ENCODE peak calls at places on chromosome 9, in seven cellular contexts. S is adipocyte; H is RPMI8226; G is GM23338; N is stimulated activated CD4-positive, alpha-beta T cell treated with anti-CD3 and anti-CD28 coated beads, Interleukin-15, amount 100 ng/mL, for 48 hours; B is HuH-7; O is OCI-LY7. Y is an unnamed sample.
A peak's percentile ranks its signal among the peaks of the same experiment; 100 is the strongest.

GRCh38 chr9:19114680-19115270 is 12.1 kb upstream of the HAUS6 start:
- DNase-seq in S (no peak), H (no peak), G (no peak), N (no peak), B (no peak), O (no peak), Y (no peak)

GRCh38 chr9:70502690-70503089 is 88.2 kb upstream of the KLF9 start:
- DNase-seq in S (no peak), H (no peak), G (no peak), N (no peak), B (no peak), O (no peak), Y (no peak)

GRCh38 chr9:107389617-107390071 is 99.9 kb downstream of the KLF4 start:
- DNase-seq in S (peak; percentile 90), H (no peak), G (no peak), N (no peak), B (peak; percentile 56), O (no peak), Y (no peak)

GRCh38 chr9:128420651-128421473 is at the start of gene CERCAM:
- DNase-seq in S (peak; percentile 83), H (peak; percentile 73), G (peak; percentile 68), N (peak; percentile 15), B (peak; percentile 82), O (peak; percentile 64), Y (no peak)

GRCh38 chr9:32378496-32378895 is 5.9 kb upstream of the ACO1 start:
- DNase-seq in S (peak; percentile 88), H (peak; percentile 55), G (peak; percentile 86), N (peak; percentile 22), B (peak; percentile 16), O (peak; percentile 83), Y (peak; percentile 82)

GRCh38 chr9:4417578-4418325 is 72.5 kb upstream of the SLC1A1 start:
- DNase-seq in S (peak; percentile 84), H (no peak), G (no peak), N (no peak), B (no peak), O (no peak), Y (no peak)

GRCh38 chr9:36443581-36443980 is 43.5 kb upstream of the RNF38 start:
- DNase-seq in S (peak; percentile 14), H (no peak), G (no peak), N (no peak), B (no peak), O (no peak), Y (no peak)

GRCh38 chr9:22170990-22171663 is 162.0 kb upstream of the CDKN2B start:
- DNase-seq in S (peak; percentile 7), H (peak; percentile 53), G (no peak), N (no peak), B (no peak), O (peak; percentile 70), Y (no peak)

GRCh38 chr9:86867658-86868313 is 79.5 kb downstream of the GAS1 start:
- DNase-seq in S (no peak), H (no peak), G (peak; percentile 13), N (no peak), B (no peak), O (no peak), Y (no peak)

GRCh38 chr9:136157477-136158265 is 39.0 kb upstream of the TMEM250 start:
- DNase-seq in S (no peak), H (no peak), G (no peak), N (no peak), B (no peak), O (no peak), Y (no peak)

GRCh38 chr9:91946825-91947224 is 3.2 kb downstream of the ROR2 start:
- DNase-seq in S (no peak), H (no peak), G (no peak), N (no peak), B (no peak), O (no peak), Y (no peak)

GRCh38 chr9:82997471-82998140 is 65.3 kb downstream of the RASEF start:
- DNase-seq in S (no peak), H (no peak), G (no peak), N (no peak), B (no peak), O (no peak), Y (no peak)

GRCh38 chr9:97572196-97572891 is 60.8 kb downstream of the TSTD2 start:
- DNase-seq in S (no peak), H (no peak), G (no peak), N (no peak), B (no peak), O (no peak), Y (no peak)

GRCh38 chr9:92333288-92333634 is 7.5 kb downstream of the CENPP start:
- DNase-seq in S (no peak), H (no peak), G (no peak), N (no peak), B (no peak), O (no peak), Y (no peak)

GRCh38 chr9:99030082-99030481 is 74.8 kb upstream of the TGFBR1 start:
- DNase-seq in S (peak; percentile 95), H (no peak), G (no peak), N (no peak), B (no peak), O (no peak), Y (no peak)

Y was measured in COLO829.